ENCODE peak calls at places on chromosomes 11 and 22, in ten cellular contexts. One of them, this sample, is unnamed.

GRCh38 chr22:38861170-38861874 is 10.7 kb downstream of the CBX6 start:
- DNase-seq in CD4-positive, alpha-beta T cell: no peak
- DNase-seq in hippocampal formation: no peak
- DNase-seq in AG10803: no peak
- DNase-seq in GM04503: no peak
- DNase-seq in skeletal muscle cell: no peak
- DNase-seq in caudate nucleus: no peak
- DNase-seq in EL: no peak
- DNase-seq in HEK293T: no peak
- DNase-seq in NCI-H2107: no peak
- DNase-seq in this sample: no peak

GRCh38 chr11:76321820-76322524 is 59.0 kb downstream of the THAP12 start:
- DNase-seq in HEK293T: no peak
- DNase-seq in NCI-H2107: no peak
- DNase-seq in caudate nucleus: no peak
- DNase-seq in skeletal muscle cell: no peak
- DNase-seq in EL: no peak
- DNase-seq in CD4-positive, alpha-beta T cell: no peak
- DNase-seq in AG10803: no peak
- DNase-seq in hippocampal formation: no peak
- DNase-seq in GM04503: no peak
- DNase-seq in this sample: no peak

GRCh38 chr22:27195104-27195503 is 537.7 kb downstream of the MIAT start:
- DNase-seq in CD4-positive, alpha-beta T cell: no peak
- DNase-seq in HEK293T: no peak
- DNase-seq in caudate nucleus: no peak
- DNase-seq in hippocampal formation: peak
- DNase-seq in skeletal muscle cell: no peak
- DNase-seq in EL: no peak
- DNase-seq in NCI-H2107: no peak
- DNase-seq in GM04503: no peak
- DNase-seq in AG10803: no peak
- DNase-seq in this sample: peak

GRCh38 chr22:31329029-31329428 is 17.1 kb downstream of the PATZ1 start:
- DNase-seq in skeletal muscle cell: no peak
- DNase-seq in EL: peak
- DNase-seq in GM04503: no peak
- DNase-seq in hippocampal formation: no peak
- DNase-seq in AG10803: no peak
- DNase-seq in NCI-H2107: no peak
- DNase-seq in CD4-positive, alpha-beta T cell: no peak
- DNase-seq in caudate nucleus: no peak
- DNase-seq in HEK293T: no peak
- DNase-seq in this sample: no peak

GRCh38 chr11:762421-763072 is 14.7 kb downstream of the GATD1 start:
- DNase-seq in GM04503: peak
- DNase-seq in hippocampal formation: peak
- DNase-seq in caudate nucleus: peak
- DNase-seq in skeletal muscle cell: no peak
- DNase-seq in HEK293T: no peak
- DNase-seq in CD4-positive, alpha-beta T cell: no peak
- DNase-seq in AG10803: peak
- DNase-seq in EL: peak
- DNase-seq in NCI-H2107: no peak
- DNase-seq in this sample: peak

GRCh38 chr11:110971110-110971509 is 258.9 kb upstream of the ARHGAP20 start:
- DNase-seq in hippocampal formation: no peak
- DNase-seq in skeletal muscle cell: no peak
- DNase-seq in caudate nucleus: no peak
- DNase-seq in EL: peak
- DNase-seq in NCI-H2107: no peak
- DNase-seq in AG10803: peak
- DNase-seq in CD4-positive, alpha-beta T cell: no peak
- DNase-seq in HEK293T: no peak
- DNase-seq in GM04503: peak
- DNase-seq in this sample: no peak

GRCh38 chr11:75445315-75445953 is 12.4 kb upstream of the KLHL35 start:
- DNase-seq in AG10803: peak
- DNase-seq in EL: peak
- DNase-seq in NCI-H2107: no peak
- DNase-seq in CD4-positive, alpha-beta T cell: peak
- DNase-seq in HEK293T: peak
- DNase-seq in GM04503: no peak
- DNase-seq in skeletal muscle cell: no peak
- DNase-seq in hippocampal formation: no peak
- DNase-seq in caudate nucleus: no peak
- DNase-seq in this sample: no peak

GRCh38 chr11:83092488-83093384 is 21.0 kb upstream of the RAB30 start:
- DNase-seq in hippocampal formation: no peak
- DNase-seq in EL: peak
- DNase-seq in HEK293T: no peak
- DNase-seq in skeletal muscle cell: no peak
- DNase-seq in CD4-positive, alpha-beta T cell: no peak
- DNase-seq in AG10803: no peak
- DNase-seq in NCI-H2107: no peak
- DNase-seq in caudate nucleus: no peak
- DNase-seq in GM04503: no peak
- DNase-seq in this sample: no peak

GRCh38 chr11:102295045-102295444 is 22.2 kb upstream of the BIRC3 start:
- DNase-seq in AG10803: no peak
- DNase-seq in hippocampal formation: no peak
- DNase-seq in EL: no peak
- DNase-seq in CD4-positive, alpha-beta T cell: no peak
- DNase-seq in NCI-H2107: no peak
- DNase-seq in GM04503: no peak
- DNase-seq in skeletal muscle cell: no peak
- DNase-seq in HEK293T: no peak
- DNase-seq in caudate nucleus: no peak
- DNase-seq in this sample: no peak

GRCh38 chr11:85889676-85890579 is 34.7 kb downstream of the CCDC83 start:
- DNase-seq in caudate nucleus: no peak
- DNase-seq in hippocampal formation: no peak
- DNase-seq in skeletal muscle cell: no peak
- DNase-seq in EL: peak
- DNase-seq in NCI-H2107: no peak
- DNase-seq in HEK293T: no peak
- DNase-seq in AG10803: peak
- DNase-seq in CD4-positive, alpha-beta T cell: no peak
- DNase-seq in GM04503: peak
- DNase-seq in this sample: no peak

GRCh38 chr11:116650052-116650451 is 122.7 kb downstream of the BUD13 start:
- DNase-seq in GM04503: no peak
- DNase-seq in AG10803: no peak
- DNase-seq in caudate nucleus: no peak
- DNase-seq in hippocampal formation: no peak
- DNase-seq in HEK293T: no peak
- DNase-seq in NCI-H2107: no peak
- DNase-seq in CD4-positive, alpha-beta T cell: no peak
- DNase-seq in EL: no peak
- DNase-seq in skeletal muscle cell: no peak
- DNase-seq in this sample: no peak

GRCh38 chr11:128116447-128117240 is 470.7 kb downstream of the ETS1 start:
- DNase-seq in HEK293T: no peak
- DNase-seq in GM04503: no peak
- DNase-seq in AG10803: no peak
- DNase-seq in hippocampal formation: no peak
- DNase-seq in NCI-H2107: no peak
- DNase-seq in CD4-positive, alpha-beta T cell: no peak
- DNase-seq in skeletal muscle cell: peak
- DNase-seq in EL: peak
- DNase-seq in caudate nucleus: no peak
- DNase-seq in this sample: no peak